ENCODE peak calls at places on chromosomes 13 and 19, in seven cellular contexts. One of them, this sample, is unnamed.

GRCh38 chr19:246551-246950 is 44.7 kb downstream of the PLPP2 start:
- DNase-seq in osteoblast: no peak
- DNase-seq in ovary: no peak
- DNase-seq in CD8-positive, alpha-beta T cell: no peak
- DNase-seq in heart left ventricle: no peak
- DNase-seq in psoas muscle: no peak
- DNase-seq in neural progenitor cell: no peak
- DNase-seq in this sample: no peak

GRCh38 chr13:56166864-56167263 is 973.9 kb upstream of the PRR20A start:
- DNase-seq in CD8-positive, alpha-beta T cell: no peak
- DNase-seq in psoas muscle: no peak
- DNase-seq in neural progenitor cell: peak; percentile 4
- DNase-seq in ovary: no peak
- DNase-seq in osteoblast: no peak
- DNase-seq in heart left ventricle: no peak
- DNase-seq in this sample: no peak

GRCh38 chr19:38917516-38917915 is 5.5 kb upstream of the CCER2 start:
- DNase-seq in CD8-positive, alpha-beta T cell: no peak
- DNase-seq in heart left ventricle: peak; percentile 17
- DNase-seq in ovary: no peak
- DNase-seq in psoas muscle: no peak
- DNase-seq in osteoblast: no peak
- DNase-seq in neural progenitor cell: no peak
- DNase-seq in this sample: no peak

GRCh38 chr13:67131393-67131792 is 98.7 kb downstream of the PCDH9 start:
- DNase-seq in psoas muscle: no peak
- DNase-seq in CD8-positive, alpha-beta T cell: no peak
- DNase-seq in neural progenitor cell: no peak
- DNase-seq in ovary: no peak
- DNase-seq in osteoblast: no peak
- DNase-seq in heart left ventricle: no peak
- DNase-seq in this sample: no peak

GRCh38 chr13:85261757-85262346 is 537.4 kb downstream of the SLITRK6 start:
- DNase-seq in neural progenitor cell: no peak
- DNase-seq in osteoblast: no peak
- DNase-seq in ovary: no peak
- DNase-seq in heart left ventricle: no peak
- DNase-seq in CD8-positive, alpha-beta T cell: no peak
- DNase-seq in psoas muscle: no peak
- DNase-seq in this sample: no peak

GRCh38 chr13:104318121-104318520 is 1251.9 kb upstream of the SLC10A2 start:
- DNase-seq in neural progenitor cell: peak; percentile 18
- DNase-seq in ovary: no peak
- DNase-seq in psoas muscle: no peak
- DNase-seq in osteoblast: no peak
- DNase-seq in CD8-positive, alpha-beta T cell: no peak
- DNase-seq in heart left ventricle: no peak
- DNase-seq in this sample: no peak

GRCh38 chr13:33401238-33401637 is 115.7 kb upstream of the STARD13 start:
- DNase-seq in heart left ventricle: peak; percentile 65
- DNase-seq in psoas muscle: no peak
- DNase-seq in neural progenitor cell: no peak
- DNase-seq in osteoblast: no peak
- DNase-seq in CD8-positive, alpha-beta T cell: no peak
- DNase-seq in ovary: no peak
- DNase-seq in this sample: no peak

GRCh38 chr19:41325947-41326706 is 16.2 kb downstream of the CCDC97 start:
- DNase-seq in neural progenitor cell: no peak
- DNase-seq in ovary: no peak
- DNase-seq in psoas muscle: no peak
- DNase-seq in osteoblast: peak; percentile 94
- DNase-seq in CD8-positive, alpha-beta T cell: no peak
- DNase-seq in heart left ventricle: peak; percentile 49
- DNase-seq in this sample: no peak

GRCh38 chr13:105220063-105220462 is 1315.4 kb downstream of the EFNB2 start:
- DNase-seq in psoas muscle: no peak
- DNase-seq in osteoblast: peak; percentile 62
- DNase-seq in ovary: no peak
- DNase-seq in heart left ventricle: no peak
- DNase-seq in neural progenitor cell: no peak
- DNase-seq in CD8-positive, alpha-beta T cell: no peak
- DNase-seq in this sample: no peak

GRCh38 chr13:30802953-30803478 is 67.7 kb downstream of the ALOX5AP start:
- DNase-seq in heart left ventricle: peak; percentile 88
- DNase-seq in neural progenitor cell: peak; percentile 91
- DNase-seq in osteoblast: peak; percentile 93
- DNase-seq in psoas muscle: peak; percentile 95
- DNase-seq in CD8-positive, alpha-beta T cell: peak; percentile 61
- DNase-seq in ovary: peak; percentile 84
- DNase-seq in this sample: no peak

GRCh38 chr13:40539954-40540706 is 126.3 kb downstream of the FOXO1 start:
- DNase-seq in neural progenitor cell: peak; percentile 21
- DNase-seq in heart left ventricle: no peak
- DNase-seq in ovary: no peak
- DNase-seq in CD8-positive, alpha-beta T cell: no peak
- DNase-seq in psoas muscle: no peak
- DNase-seq in osteoblast: peak; percentile 84
- DNase-seq in this sample: peak; percentile 15

GRCh38 chr13:59203855-59204254 is 959.9 kb downstream of the DIAPH3 start:
- DNase-seq in heart left ventricle: no peak
- DNase-seq in ovary: no peak
- DNase-seq in osteoblast: no peak
- DNase-seq in CD8-positive, alpha-beta T cell: no peak
- DNase-seq in neural progenitor cell: no peak
- DNase-seq in psoas muscle: no peak
- DNase-seq in this sample: no peak

GRCh38 chr13:51518847-51519246 is 65.4 kb upstream of the WDFY2 start:
- DNase-seq in CD8-positive, alpha-beta T cell: no peak
- DNase-seq in neural progenitor cell: no peak
- DNase-seq in osteoblast: no peak
- DNase-seq in ovary: no peak
- DNase-seq in heart left ventricle: no peak
- DNase-seq in psoas muscle: no peak
- DNase-seq in this sample: no peak

GRCh38 chr13:112078879-112079526 is 12.1 kb downstream of the SOX1 start:
- DNase-seq in ovary: no peak
- DNase-seq in neural progenitor cell: peak; percentile 39
- DNase-seq in heart left ventricle: no peak
- DNase-seq in osteoblast: no peak
- DNase-seq in CD8-positive, alpha-beta T cell: no peak
- DNase-seq in psoas muscle: no peak
- DNase-seq in this sample: no peak

GRCh38 chr13:111853146-111853545 is 213.8 kb upstream of the SOX1 start:
- DNase-seq in heart left ventricle: no peak
- DNase-seq in osteoblast: no peak
- DNase-seq in CD8-positive, alpha-beta T cell: no peak
- DNase-seq in psoas muscle: no peak
- DNase-seq in neural progenitor cell: no peak
- DNase-seq in ovary: no peak
- DNase-seq in this sample: no peak

GRCh38 chr13:102721800-102722231 is 27.0 kb upstream of the METTL21C start:
- DNase-seq in psoas muscle: peak; percentile 70
- DNase-seq in CD8-positive, alpha-beta T cell: no peak
- DNase-seq in osteoblast: peak; percentile 53
- DNase-seq in heart left ventricle: no peak
- DNase-seq in neural progenitor cell: no peak
- DNase-seq in ovary: no peak
- DNase-seq in this sample: no peak

GRCh38 chr13:40583738-40584137 is 82.7 kb downstream of the FOXO1 start:
- DNase-seq in psoas muscle: no peak
- DNase-seq in ovary: no peak
- DNase-seq in neural progenitor cell: no peak
- DNase-seq in CD8-positive, alpha-beta T cell: no peak
- DNase-seq in osteoblast: no peak
- DNase-seq in heart left ventricle: no peak
- DNase-seq in this sample: no peak

GRCh38 chr19:45191324-45191845 is 12.8 kb downstream of the BLOC1S3 start:
- DNase-seq in osteoblast: no peak
- DNase-seq in CD8-positive, alpha-beta T cell: no peak
- DNase-seq in heart left ventricle: no peak
- DNase-seq in neural progenitor cell: peak; percentile 40
- DNase-seq in psoas muscle: no peak
- DNase-seq in ovary: no peak
- DNase-seq in this sample: no peak

GRCh38 chr19:5194641-5195040 is 146.0 kb downstream of the PTPRS start:
- DNase-seq in CD8-positive, alpha-beta T cell: no peak
- DNase-seq in ovary: no peak
- DNase-seq in psoas muscle: no peak
- DNase-seq in osteoblast: peak; percentile 69
- DNase-seq in heart left ventricle: no peak
- DNase-seq in neural progenitor cell: no peak
- DNase-seq in this sample: no peak

GRCh38 chr13:46698015-46698414 is 98.9 kb downstream of the ESD start:
- DNase-seq in osteoblast: no peak
- DNase-seq in CD8-positive, alpha-beta T cell: no peak
- DNase-seq in neural progenitor cell: no peak
- DNase-seq in psoas muscle: peak; percentile 70
- DNase-seq in heart left ventricle: peak; percentile 63
- DNase-seq in ovary: peak; percentile 81
- DNase-seq in this sample: no peak

GRCh38 chr13:31121327-31122140 is 40.2 kb downstream of the HSPH1 start:
- DNase-seq in osteoblast: no peak
- DNase-seq in neural progenitor cell: no peak
- DNase-seq in CD8-positive, alpha-beta T cell: no peak
- DNase-seq in heart left ventricle: no peak
- DNase-seq in ovary: no peak
- DNase-seq in psoas muscle: no peak
- DNase-seq in this sample: no peak

GRCh38 chr13:99473515-99473914 is 27.8 kb upstream of the TM9SF2 start:
- DNase-seq in neural progenitor cell: no peak
- DNase-seq in heart left ventricle: no peak
- DNase-seq in CD8-positive, alpha-beta T cell: no peak
- DNase-seq in psoas muscle: no peak
- DNase-seq in ovary: no peak
- DNase-seq in osteoblast: no peak
- DNase-seq in this sample: no peak

DNA sequence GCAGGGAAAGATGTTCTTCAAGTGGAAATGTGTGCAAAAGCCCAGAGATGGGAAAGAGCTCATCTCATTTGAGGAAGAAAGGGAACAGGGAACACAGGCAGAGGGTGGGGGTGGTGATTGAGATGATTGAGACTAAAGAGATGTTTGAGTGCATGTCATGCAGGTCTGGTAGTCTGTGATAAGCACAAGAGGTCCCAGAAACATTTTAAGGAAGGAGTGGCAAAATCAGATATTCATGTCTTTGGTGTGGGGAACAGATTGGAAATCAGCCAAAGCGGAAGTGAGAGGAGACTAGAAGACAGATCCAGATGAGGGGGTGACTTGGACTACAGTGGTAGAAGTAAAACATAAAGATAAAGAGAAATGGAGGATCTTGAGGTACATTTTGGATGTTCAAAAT is 39.4 kb upstream of the DACH1 start:
- DNase-seq in ovary: no peak
- DNase-seq in neural progenitor cell: no peak
- DNase-seq in osteoblast: no peak
- DNase-seq in heart left ventricle: no peak
- DNase-seq in CD8-positive, alpha-beta T cell: no peak
- DNase-seq in psoas muscle: no peak
- DNase-seq in this sample: no peak
- H3K27me3 ChIP-seq in ovary: no peaks in the 10 kb centered on the region
- H3K27me3 ChIP-seq in neural progenitor cell: no peaks in the 10 kb centered on the region
- H3K27me3 ChIP-seq in osteoblast: no peaks in the 10 kb centered on the region
- H3K27me3 ChIP-seq in heart left ventricle: no peaks in the 10 kb centered on the region
- H3K27me3 ChIP-seq in CD8-positive, alpha-beta T cell: no peaks in the 10 kb centered on the region
- H3K27me3 ChIP-seq in psoas muscle: no peaks in the 10 kb centered on the region
- H3K27me3 ChIP-seq in this sample: no peaks in the 10 kb centered on the region

GRCh38 chr19:57689750-57690149 is 8.0 kb downstream of the ZNF551 start:
- DNase-seq in psoas muscle: no peak
- DNase-seq in osteoblast: no peak
- DNase-seq in heart left ventricle: no peak
- DNase-seq in neural progenitor cell: no peak
- DNase-seq in CD8-positive, alpha-beta T cell: no peak
- DNase-seq in ovary: no peak
- DNase-seq in this sample: no peak
- H3K9me3 ChIP-seq in psoas muscle: peaks cover 85% of the 10 kb centered on the region
- H3K9me3 ChIP-seq in osteoblast: peaks cover 37% of the 10 kb centered on the region
- H3K9me3 ChIP-seq in heart left ventricle: peaks cover 33% of the 10 kb centered on the region
- H3K9me3 ChIP-seq in neural progenitor cell: peaks cover 40% of the 10 kb centered on the region
- H3K9me3 ChIP-seq in CD8-positive, alpha-beta T cell: peaks cover 66% of the 10 kb centered on the region
- H3K9me3 ChIP-seq in ovary: peaks cover 22% of the 10 kb centered on the region
- H3K9me3 ChIP-seq in this sample: peaks cover 84% of the 10 kb centered on the region

DNA sequence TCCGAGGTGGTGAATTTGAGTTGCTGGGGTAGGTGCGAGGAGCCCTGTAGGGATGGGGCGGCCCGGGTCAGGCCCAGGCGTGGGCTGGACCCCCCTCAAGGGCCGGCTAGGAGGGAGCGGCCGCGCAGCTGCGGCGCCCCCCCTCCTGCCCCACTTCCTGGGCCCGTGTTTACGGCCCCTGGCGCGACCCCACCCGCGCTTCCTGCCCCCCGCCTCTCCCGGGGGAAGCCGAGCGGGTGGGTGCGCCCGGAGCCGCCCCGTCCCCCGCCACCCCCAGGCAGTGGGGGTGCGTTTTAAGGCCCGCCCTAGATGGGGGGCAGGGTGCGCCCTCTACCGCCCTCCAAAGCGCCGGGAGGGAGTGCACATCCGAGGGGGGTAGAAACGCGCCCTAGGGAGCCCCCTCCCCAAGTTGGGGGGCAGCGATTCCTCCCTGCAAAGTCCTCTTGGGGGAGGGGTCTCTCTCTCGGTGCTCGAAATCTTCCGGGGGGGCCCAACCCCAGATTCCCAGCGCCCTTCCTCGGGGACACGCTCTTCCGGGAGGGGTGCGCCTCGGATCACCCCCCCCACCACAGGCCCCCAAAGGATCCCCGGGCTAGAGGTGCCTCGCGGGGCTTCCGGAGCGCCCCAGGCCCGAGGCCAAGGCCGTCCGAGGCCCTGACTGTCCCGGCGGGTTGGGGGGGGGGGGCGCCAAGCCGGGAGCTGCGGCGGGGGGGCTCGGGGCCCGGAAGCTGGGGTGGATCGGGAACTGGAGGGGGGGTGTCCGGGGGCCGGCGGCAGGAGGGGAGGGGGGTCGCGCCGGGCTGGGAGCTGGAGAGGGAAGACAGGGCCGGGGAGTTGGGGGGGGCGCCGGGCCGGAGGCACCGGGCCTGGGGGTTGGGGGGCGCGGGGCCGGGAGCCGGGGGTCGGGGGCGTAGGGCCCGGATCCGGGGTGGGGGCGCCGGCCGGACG is 807 bp downstream of the TLE5 start:
- DNase-seq in ovary: peak; percentile 78
- DNase-seq in osteoblast: peak; percentile 95
- DNase-seq in heart left ventricle: peak; percentile 75
- DNase-seq in neural progenitor cell: no peak
- DNase-seq in psoas muscle: peak; percentile 84
- DNase-seq in CD8-positive, alpha-beta T cell: peak; percentile 55
- DNase-seq in this sample: no peak
- H3K27me3 ChIP-seq in ovary: no peaks in the 10 kb centered on the region
- H3K27me3 ChIP-seq in osteoblast: no peaks in the 10 kb centered on the region
- H3K27me3 ChIP-seq in heart left ventricle: no peaks in the 10 kb centered on the region
- H3K27me3 ChIP-seq in neural progenitor cell: peaks cover 11% of the 10 kb centered on the region
- H3K27me3 ChIP-seq in psoas muscle: no peaks in the 10 kb centered on the region
- H3K27me3 ChIP-seq in CD8-positive, alpha-beta T cell: no peaks in the 10 kb centered on the region
- H3K27me3 ChIP-seq in this sample: no peaks in the 10 kb centered on the region

GRCh38 chr19:9570255-9570654 is 14.0 kb downstream of the ZNF121 start:
- DNase-seq in neural progenitor cell: no peak
- DNase-seq in CD8-positive, alpha-beta T cell: no peak
- DNase-seq in osteoblast: no peak
- DNase-seq in heart left ventricle: no peak
- DNase-seq in psoas muscle: no peak
- DNase-seq in ovary: no peak
- DNase-seq in this sample: no peak

GRCh38 chr19:9565900-9566705 is 18.2 kb downstream of the ZNF121 start:
- DNase-seq in osteoblast: no peak
- DNase-seq in neural progenitor cell: no peak
- DNase-seq in ovary: no peak
- DNase-seq in CD8-positive, alpha-beta T cell: no peak
- DNase-seq in heart left ventricle: no peak
- DNase-seq in psoas muscle: no peak
- DNase-seq in this sample: no peak

GRCh38 chr19:9566729-9567128 is 17.6 kb downstream of the ZNF121 start:
- DNase-seq in CD8-positive, alpha-beta T cell: no peak
- DNase-seq in heart left ventricle: no peak
- DNase-seq in ovary: no peak
- DNase-seq in osteoblast: no peak
- DNase-seq in psoas muscle: no peak
- DNase-seq in neural progenitor cell: no peak
- DNase-seq in this sample: no peak
- H3K9me3 ChIP-seq in CD8-positive, alpha-beta T cell: peaks cover 77% of the 10 kb centered on the region
- H3K9me3 ChIP-seq in heart left ventricle: peaks cover 73% of the 10 kb centered on the region
- H3K9me3 ChIP-seq in ovary: peaks cover 24% of the 10 kb centered on the region
- H3K9me3 ChIP-seq in osteoblast: peaks cover 51% of the 10 kb centered on the region
- H3K9me3 ChIP-seq in psoas muscle: peaks cover 98% of the 10 kb centered on the region
- H3K9me3 ChIP-seq in neural progenitor cell: peaks cover 76% of the 10 kb centered on the region
- H3K9me3 ChIP-seq in this sample: peaks cover 86% of the 10 kb centered on the region